ENCODE peak calls at places on chromosomes 3 and 15, in ten cellular contexts. H is K562; W is A549; A is uterus; D is cardiac muscle cell; V is fibroblast of pulmonary artery; X is neural crest cell; G is CD4-positive, alpha-beta T cell; F is endodermal cell; Q is foreskin fibroblast. O is an unnamed sample.
A peak's percentile ranks its signal among the peaks of the same experiment; 100 is the strongest.

GRCh38 chr3:155354658-155355057 is 61.2 kb upstream of the STRIT1 start:
- DNase-seq in H (no peak), W (no peak), A (no peak), D (no peak), V (no peak), X (no peak), G (no peak), F (no peak), Q (no peak), O (no peak)

GRCh38 chr15:89472785-89473256 is 23.6 kb downstream of the RHCG start:
- DNase-seq in H (peak; percentile 84), W (peak; percentile 88), A (no peak), D (peak; percentile 84), V (peak; percentile 68), X (peak; percentile 84), G (peak; percentile 3), F (peak; percentile 99), Q (peak; percentile 16), O (peak; percentile 62)

GRCh38 chr3:4828279-4829030 is 150.8 kb upstream of the BHLHE40 start:
- DNase-seq in H (peak; percentile 53), W (no peak), A (no peak), D (no peak), V (peak; percentile 86), X (no peak), G (no peak), F (no peak), Q (peak; percentile 7), O (no peak)

GRCh38 chr3:31277582-31277981 is 255.1 kb upstream of the STT3B start:
- DNase-seq in H (no peak), W (no peak), A (no peak), D (no peak), V (peak; percentile 77), X (no peak), G (no peak), F (no peak), Q (no peak), O (no peak)

GRCh38 chr3:4904801-4905695 is 74.2 kb upstream of the BHLHE40 start:
- DNase-seq in H (no peak), W (no peak), A (peak; percentile 39), D (no peak), V (peak; percentile 66), X (no peak), G (no peak), F (no peak), Q (peak; percentile 18), O (no peak)

GRCh38 chr3:172102123-172102882 is 62.9 kb downstream of the FNDC3B start:
- DNase-seq in H (no peak), W (no peak), A (no peak), D (no peak), V (no peak), X (no peak), G (peak; percentile 35), F (no peak), Q (no peak), O (no peak)

GRCh38 chr3:197456271-197457091 is 99.3 kb downstream of the BDH1 start:
- DNase-seq in H (peak; percentile 74), W (peak; percentile 28), A (peak; percentile 81), D (peak; percentile 88), V (peak; percentile 91), X (peak; percentile 68), G (peak; percentile 11), F (peak; percentile 92), Q (peak; percentile 86), O (peak; percentile 42)

GRCh38 chr3:151052329-151052728 is 33.1 kb upstream of the MED12L start:
- DNase-seq in H (no peak), W (no peak), A (no peak), D (no peak), V (no peak), X (no peak), G (no peak), F (no peak), Q (no peak), O (no peak)

GRCh38 chr3:76203578-76203977 is 418.2 kb upstream of the ZNF717 start:
- DNase-seq in H (no peak), W (no peak), A (no peak), D (no peak), V (no peak), X (no peak), G (no peak), F (peak; percentile 53), Q (no peak), O (no peak)

GRCh38 chr3:53320697-53321096 is 26.6 kb downstream of the DCP1A start:
- DNase-seq in H (no peak), W (no peak), A (no peak), D (no peak), V (no peak), X (no peak), G (no peak), F (no peak), Q (no peak), O (no peak)

GRCh38 chr3:23343509-23343908 is 140.4 kb downstream of the UBE2E2 start:
- DNase-seq in H (no peak), W (no peak), A (no peak), D (no peak), V (no peak), X (no peak), G (no peak), F (no peak), Q (no peak), O (no peak)

GRCh38 chr3:36843065-36844051 is 79.0 kb upstream of the DCLK3 start:
- DNase-seq in H (peak; percentile 69), W (peak; percentile 13), A (no peak), D (peak; percentile 56), V (peak; percentile 29), X (peak; percentile 37), G (peak; percentile 25), F (peak; percentile 92), Q (peak; percentile 12), O (no peak)

GRCh38 chr15:89946681-89947313 is 34.0 kb upstream of the ARPIN start:
- DNase-seq in H (no peak), W (no peak), A (no peak), D (no peak), V (no peak), X (no peak), G (no peak), F (no peak), Q (no peak), O (no peak)

GRCh38 chr15:50219820-50220219 is 37.8 kb downstream of the SLC27A2 start:
- DNase-seq in H (no peak), W (no peak), A (no peak), D (no peak), V (peak; percentile 8), X (no peak), G (no peak), F (no peak), Q (no peak), O (no peak)

DNA sequence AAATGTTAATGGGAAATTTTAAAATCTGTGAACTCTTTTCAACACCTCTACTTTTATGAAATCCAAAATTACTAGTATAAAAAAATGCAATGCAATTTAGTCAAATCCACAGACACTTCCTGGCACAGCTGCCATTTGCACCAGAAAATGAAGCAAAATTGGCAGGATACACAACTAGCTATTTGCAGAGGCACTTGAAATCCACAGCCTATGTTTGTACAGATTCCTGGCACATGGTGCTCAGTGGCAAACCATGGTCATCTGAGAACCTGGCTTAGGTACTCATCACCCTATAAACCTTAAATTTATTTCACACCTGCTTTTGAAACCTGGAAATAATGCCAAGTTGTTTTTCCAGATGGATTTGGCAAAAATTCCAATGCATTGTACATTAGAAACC is 20.2 kb upstream of the PPM1L start:
- DNase-seq in H (no peak), W (no peak), A (no peak), D (no peak), V (no peak), X (no peak), G (no peak), F (no peak), Q (no peak), O (no peak)
- TF ChIP-seq CTCF in H (no peak), W (no peak), A (no peak), D (no peak), V (no peak), X (no peak), G (no peak), F (no peak), Q (no peak), O (no peak)

DNA sequence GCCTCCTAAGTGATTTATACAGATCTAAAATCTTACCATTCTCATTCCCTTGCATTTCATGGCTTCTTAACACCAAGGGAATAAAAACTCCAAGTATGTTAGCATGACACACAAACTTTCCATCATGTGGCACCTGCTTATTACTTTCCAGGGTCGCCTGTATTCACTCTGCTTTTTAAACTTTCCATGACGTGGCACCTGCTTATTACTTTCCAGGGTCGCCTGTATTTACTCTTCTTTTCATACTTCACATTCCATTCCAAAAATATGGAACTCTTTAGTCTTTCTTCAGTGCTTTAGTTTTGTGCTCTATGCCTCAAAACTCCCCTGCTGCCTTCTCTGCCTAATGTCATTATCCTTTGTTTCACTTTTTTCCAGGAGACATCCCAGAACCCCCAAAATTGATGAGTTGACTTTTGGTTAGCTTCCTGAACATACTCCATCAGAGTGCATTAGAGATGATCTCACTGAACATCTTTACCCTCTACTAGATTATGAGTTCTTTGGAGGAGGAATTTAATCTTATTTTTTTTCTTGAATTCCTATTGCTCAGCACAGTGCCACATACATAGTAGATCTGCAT is 47.0 kb downstream of the CALML4 start:
- DNase-seq in H (no peak), W (no peak), A (no peak), D (peak; percentile 19), V (no peak), X (no peak), G (no peak), F (no peak), Q (no peak), O (no peak)
- TF ChIP-seq CTCF in H (no peak), W (no peak), A (no peak), D (no peak), V (no peak), X (no peak), G (no peak), F (no peak), Q (no peak), O (no peak)

DNA sequence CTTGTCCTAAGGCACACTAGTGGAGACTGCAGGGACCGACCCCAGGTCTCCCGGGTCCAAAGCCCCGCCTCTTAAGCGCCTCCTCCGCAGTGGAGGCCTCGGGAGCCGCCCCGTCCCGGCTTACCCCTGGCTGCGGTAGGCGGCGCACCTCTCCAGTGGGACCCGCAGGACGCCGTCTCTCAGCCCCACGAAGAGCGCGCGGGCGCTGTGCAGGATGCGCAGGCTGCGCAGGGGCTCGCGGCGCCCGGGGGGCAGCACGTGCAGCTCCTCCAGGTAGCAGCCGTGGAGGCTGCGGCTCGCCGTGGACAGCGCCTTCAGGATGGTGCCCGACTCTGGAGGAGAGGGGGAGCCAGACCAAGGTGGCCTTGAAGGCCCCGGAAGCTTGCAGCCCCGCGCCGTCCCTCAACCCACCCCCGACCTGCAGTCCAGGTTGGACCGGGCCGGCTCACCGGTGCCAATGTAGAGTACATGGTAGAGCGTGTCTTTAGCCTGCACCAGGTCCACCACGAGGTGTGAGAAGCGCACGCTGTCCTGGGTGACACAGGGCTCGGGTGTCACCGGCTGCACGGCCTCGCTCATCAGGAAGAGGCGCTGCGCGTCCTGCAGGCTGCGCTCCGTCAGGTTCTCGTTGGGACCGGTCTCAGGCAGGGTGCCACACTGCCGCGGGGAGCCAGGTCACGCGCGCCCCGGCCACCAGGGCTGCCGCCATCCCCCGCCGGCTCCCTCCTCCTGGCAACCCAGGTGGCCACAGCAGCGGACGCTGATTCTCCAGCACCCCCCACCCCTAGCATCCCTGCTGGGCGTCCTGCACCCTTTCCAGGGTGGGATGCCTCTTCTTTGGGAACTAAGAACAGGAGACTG is 105.5 kb downstream of the SEMA5B start:
- DNase-seq in H (peak; percentile 81), W (peak; percentile 18), A (no peak), D (peak; percentile 27), V (no peak), X (no peak), G (no peak), F (peak; percentile 84), Q (no peak), O (peak; percentile 35)
- TF ChIP-seq CTCF in H (peak; percentile 34), W (no peak), A (no peak), D (no peak), V (no peak), X (peak; percentile 38), G (no peak), F (peak; percentile 73), Q (no peak), O (no peak)

GRCh38 chr15:76866716-76867321 is 38.3 kb downstream of the SCAPER start:
- DNase-seq in H (peak; percentile 9), W (peak; percentile 18), A (no peak), D (no peak), V (peak; percentile 65), X (peak; percentile 5), G (no peak), F (no peak), Q (peak; percentile 20), O (no peak)
- TF ChIP-seq CTCF in H (peak; percentile 33), W (peak; percentile 87), A (no peak), D (peak; percentile 59), V (peak; percentile 62), X (peak; percentile 71), G (peak; percentile 37), F (peak; percentile 80), Q (peak; percentile 58), O (no peak)